ENCODE peak calls at places on chromosomes 3 and 15, in eight cellular contexts. D, N, Z, X, T, I, C and K are unnamed samples.

GRCh38 chr3:29427266-29428103 is 146.6 kb downstream of the RBMS3 start:
- DNase-seq in Z (no peak), C (peak), T (no peak), D (no peak), X (no peak), N (no peak), I (no peak), K (no peak)

GRCh38 chr3:150509780-150510179 is 36.5 kb downstream of the SERP1 start:
- DNase-seq in D (no peak), X (no peak), N (no peak), Z (no peak), I (no peak), C (no peak), T (no peak), K (no peak)

GRCh38 chr15:62269504-62269903 is 104.4 kb upstream of the C2CD4B start:
- DNase-seq in D (no peak), C (no peak), N (peak), T (no peak), I (no peak), Z (no peak), X (no peak), K (no peak)

GRCh38 chr15:42491540-42492225 is 742 bp upstream of the ZNF106 start:
- DNase-seq in C (no peak), N (no peak), I (no peak), D (no peak), X (no peak), Z (no peak), T (no peak), K (no peak)

GRCh38 chr15:85924088-85924487 is 129.4 kb upstream of the KLHL25 start:
- DNase-seq in I (no peak), X (no peak), Z (no peak), D (no peak), T (no peak), C (no peak), N (no peak), K (no peak)

GRCh38 chr3:23748398-23749110 is 57.2 kb upstream of the UBE2E1 start:
- DNase-seq in T (peak), C (no peak), Z (no peak), I (peak), X (no peak), D (no peak), N (no peak), K (no peak)

GRCh38 chr15:70265986-70266385 is 168.3 kb upstream of the TLE3 start:
- DNase-seq in N (no peak), X (no peak), D (no peak), C (no peak), T (no peak), I (no peak), Z (no peak), K (no peak)

GRCh38 chr3:135106445-135106844 is 311.4 kb downstream of the EPHB1 start:
- DNase-seq in T (no peak), X (no peak), D (peak), N (peak), I (no peak), Z (peak), C (no peak), K (no peak)

GRCh38 chr3:151478376-151478702 is 17.5 kb upstream of the IGSF10 start:
- DNase-seq in I (no peak), T (no peak), Z (no peak), X (no peak), N (no peak), D (no peak), C (no peak), K (no peak)

GRCh38 chr3:112858410-112859069 is 11.9 kb upstream of the CD200R1L start:
- DNase-seq in T (peak), N (no peak), Z (no peak), I (no peak), C (no peak), D (no peak), X (no peak), K (no peak)

GRCh38 chr3:67495751-67496150 is 158.7 kb downstream of the SUCLG2 start:
- DNase-seq in I (no peak), Z (peak), X (no peak), D (no peak), C (no peak), N (no peak), T (no peak), K (no peak)

GRCh38 chr15:78067328-78068241 is 9.9 kb downstream of the TBC1D2B start:
- DNase-seq in D (no peak), Z (peak), I (peak), T (no peak), N (no peak), X (no peak), C (no peak), K (no peak)

GRCh38 chr3:72476139-72476483 is 372.1 kb downstream of the SHQ1 start:
- DNase-seq in D (no peak), N (no peak), T (no peak), X (no peak), I (no peak), C (no peak), Z (no peak), K (no peak)

GRCh38 chr3:124779751-124780191 is 49.5 kb downstream of the UMPS start:
- DNase-seq in D (no peak), Z (no peak), N (no peak), C (no peak), T (no peak), X (no peak), I (no peak), K (no peak)

GRCh38 chr3:141401584-141402475 is 33.5 kb downstream of the ZBTB38 start:
- DNase-seq in X (no peak), N (peak), D (peak), Z (peak), T (peak), C (peak), I (peak), K (peak)

GRCh38 chr15:59532770-59533379 is 78.7 kb upstream of the GCNT3 start:
- DNase-seq in D (peak), T (peak), X (no peak), N (peak), I (no peak), C (no peak), Z (peak), K (no peak)

DNA sequence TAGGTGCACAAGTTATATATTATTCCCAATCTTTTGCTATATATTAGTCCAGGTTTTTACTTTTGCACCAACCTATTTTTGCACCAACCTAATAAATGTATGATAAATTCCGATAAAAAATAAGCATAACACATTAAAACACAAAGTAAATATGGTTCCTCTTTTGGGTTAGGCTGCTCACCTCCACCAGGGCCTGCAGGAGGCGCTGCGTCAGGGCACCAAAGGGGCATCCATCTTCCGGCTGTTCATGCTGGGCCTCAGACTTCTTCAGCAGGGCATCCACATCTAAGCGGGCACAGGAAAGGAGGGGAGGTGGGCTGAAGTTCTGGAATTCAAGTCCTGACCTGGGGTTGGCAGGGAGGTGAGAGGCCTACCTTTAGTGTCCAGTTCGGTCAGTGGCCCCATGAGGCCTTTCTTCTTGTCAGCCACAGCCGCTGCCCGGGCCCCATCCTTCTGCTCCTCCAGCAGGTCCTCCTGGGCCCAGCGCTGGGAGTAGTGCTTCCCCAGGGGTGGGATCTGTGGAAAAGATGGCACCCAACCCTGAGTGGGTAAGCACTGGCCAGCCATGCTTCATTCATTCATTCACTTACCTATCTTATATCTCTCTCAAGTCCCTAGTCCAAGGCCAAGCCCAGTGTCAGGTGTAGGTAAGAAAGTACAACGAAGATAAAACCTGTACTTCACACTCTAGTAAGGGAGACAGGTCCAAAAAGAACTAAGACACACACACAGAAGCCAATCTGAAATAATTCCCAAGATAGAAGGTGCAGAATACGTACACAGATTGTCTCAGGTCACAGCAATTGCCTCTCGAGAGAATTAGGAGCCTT is 5.2 kb downstream of the TADA3 start:
- DNase-seq in T (no peak), C (no peak), N (peak), X (no peak), Z (no peak), I (no peak), D (no peak), K (no peak)
- TF ChIP-seq CTCF in T (peak), C (peak), N (peak), X (no peak), Z (no peak), I (no peak), D (no peak), K (no peak)

GRCh38 chr3:62229908-62230307 is 143.4 kb downstream of the FEZF2 start:
- DNase-seq in C (no peak), D (no peak), Z (no peak), X (no peak), N (peak), I (no peak), T (no peak), K (no peak)
- TF ChIP-seq CTCF in C (peak), D (no peak), Z (no peak), X (peak), N (peak), I (no peak), T (no peak), K (no peak)

GRCh38 chr3:189947948-189948723 is 172.6 kb downstream of the P3H2 start:
- DNase-seq in T (no peak), N (peak), Z (no peak), I (no peak), D (no peak), C (no peak), X (no peak), K (no peak)
- TF ChIP-seq CTCF in T (no peak), N (peak), Z (peak), I (peak), D (peak), C (peak), X (peak), K (no peak)

GRCh38 chr15:52678468-52679231 is 538 bp downstream of the ATOSA start:
- DNase-seq in C (peak), X (peak), D (peak), I (peak), N (peak), Z (peak), T (peak), K (peak)
- TF ChIP-seq CTCF in C (peak), X (no peak), D (no peak), I (no peak), N (no peak), Z (no peak), T (peak), K (no peak)

GRCh38 chr3:174126990-174127758 is 729.6 kb downstream of the NLGN1 start:
- DNase-seq in X (no peak), C (no peak), D (no peak), I (no peak), N (no peak), Z (no peak), T (no peak), K (no peak)

GRCh38 chr3:174120997-174121396 is 723.5 kb downstream of the NLGN1 start:
- DNase-seq in N (no peak), C (no peak), D (no peak), Z (no peak), X (no peak), I (no peak), T (no peak), K (no peak)

GRCh38 chr3:174122411-174122810 is 724.9 kb downstream of the NLGN1 start:
- DNase-seq in X (no peak), I (no peak), T (no peak), D (no peak), N (no peak), Z (no peak), C (no peak), K (no peak)

GRCh38 chr3:174125267-174125844 is 727.8 kb downstream of the NLGN1 start:
- DNase-seq in D (no peak), C (no peak), N (peak), I (no peak), T (no peak), X (no peak), Z (no peak), K (no peak)
- TF ChIP-seq CTCF in D (no peak), C (peak), N (peak), I (no peak), T (no peak), X (peak), Z (no peak), K (no peak)

GRCh38 chr3:8307545-8308110 is 194.0 kb upstream of the LMCD1 start:
- DNase-seq in T (no peak), I (no peak), N (no peak), D (no peak), C (no peak), X (no peak), Z (no peak), K (no peak)

GRCh38 chr3:8305371-8305770 is 196.3 kb upstream of the LMCD1 start:
- DNase-seq in N (no peak), X (no peak), I (no peak), D (no peak), C (no peak), T (no peak), Z (no peak), K (no peak)

GRCh38 chr3:8298021-8298954 is 203.3 kb upstream of the LMCD1 start:
- DNase-seq in I (no peak), D (no peak), C (no peak), Z (no peak), X (no peak), N (no peak), T (no peak), K (no peak)

GRCh38 chr3:8303466-8303865 is 198.2 kb upstream of the LMCD1 start:
- DNase-seq in I (no peak), C (no peak), T (no peak), X (no peak), N (no peak), D (no peak), Z (no peak), K (no peak)

GRCh38 chr3:8301977-8302589 is 199.5 kb upstream of the LMCD1 start:
- DNase-seq in N (peak), D (no peak), I (no peak), X (no peak), C (no peak), Z (no peak), T (peak), K (no peak)
- TF ChIP-seq CTCF in N (peak), D (peak), I (peak), X (peak), C (peak), Z (peak), T (peak), K (peak)

GRCh38 chr3:157112536-157112935 is 47.4 kb downstream of the CCNL1 start:
- DNase-seq in C (no peak), X (no peak), N (no peak), T (no peak), D (no peak), I (no peak), Z (no peak), K (no peak)

GRCh38 chr3:157116017-157116416 is 43.9 kb downstream of the CCNL1 start:
- DNase-seq in X (no peak), Z (no peak), D (no peak), T (no peak), N (no peak), I (no peak), C (no peak), K (no peak)

GRCh38 chr3:157111578-157111977 is 48.4 kb downstream of the CCNL1 start:
- DNase-seq in I (no peak), Z (no peak), X (no peak), T (no peak), D (no peak), C (no peak), N (no peak), K (no peak)

GRCh38 chr3:157115069-157116006 is 44.6 kb downstream of the CCNL1 start:
- DNase-seq in X (no peak), D (no peak), C (no peak), I (no peak), N (no peak), Z (no peak), T (no peak), K (no peak)

GRCh38 chr3:157113832-157114505 is 46.0 kb downstream of the CCNL1 start:
- DNase-seq in N (peak), I (no peak), X (no peak), T (no peak), C (no peak), Z (no peak), D (no peak), K (no peak)
- TF ChIP-seq CTCF in N (peak), I (no peak), X (no peak), T (no peak), C (peak), Z (no peak), D (no peak), K (no peak)